ENCODE peak calls at places on chromosomes 4 and X, in nine cellular contexts. E, W, F, O, D, J, C, R and V are unnamed samples.

GRCh38 chrX:7330971-7331746 is 183.2 kb upstream of the PUDP start:
- DNase-seq in F (no peak), O (peak), R (no peak), C (no peak), E (no peak), J (no peak), D (no peak), W (no peak), V (no peak)

GRCh38 chr4:183721207-183722081 is 62.4 kb downstream of the TRAPPC11 start:
- DNase-seq in C (peak), E (no peak), R (no peak), D (peak), O (peak), J (no peak), W (peak), F (no peak), V (peak)

GRCh38 chrX:103656623-103657022 is 27.8 kb downstream of the TCEAL1 start:
- DNase-seq in D (no peak), C (no peak), J (no peak), R (no peak), F (no peak), W (no peak), E (no peak), O (no peak), V (no peak)

GRCh38 chrX:12581546-12581945 is 209.7 kb upstream of the PRPS2 start:
- DNase-seq in J (no peak), E (no peak), O (no peak), W (no peak), C (no peak), F (no peak), R (no peak), D (no peak), V (no peak)

GRCh38 chr4:78772526-78773084 is 3.5 kb upstream of the BMP2K start:
- DNase-seq in O (no peak), C (no peak), D (no peak), F (no peak), J (no peak), R (no peak), E (no peak), W (no peak), V (no peak)

GRCh38 chr4:139889194-139889762 is 223.7 kb downstream of the MGST2 start:
- DNase-seq in D (no peak), F (no peak), W (no peak), C (no peak), R (no peak), J (no peak), O (no peak), E (no peak), V (no peak)

GRCh38 chr4:124913237-124913636 is 200.7 kb upstream of the ANKRD50 start:
- DNase-seq in F (no peak), R (no peak), C (no peak), J (no peak), W (no peak), E (no peak), O (no peak), D (no peak), V (no peak)

GRCh38 chr4:7101692-7102515 is 34.0 kb upstream of the GRPEL1 start:
- DNase-seq in W (peak), J (no peak), D (peak), R (peak), C (peak), E (peak), O (peak), F (no peak), V (peak)

GRCh38 chrX:45360571-45360970 is 159.9 kb upstream of the DIPK2B start:
- DNase-seq in J (no peak), C (no peak), O (no peak), E (no peak), F (no peak), R (no peak), D (no peak), W (no peak), V (no peak)

GRCh38 chrX:70494441-70494840 is 49.8 kb downstream of the DLG3 start:
- DNase-seq in R (no peak), E (no peak), C (no peak), F (no peak), W (no peak), O (no peak), D (no peak), J (no peak), V (no peak)

GRCh38 chr4:162506253-162506652 is 342.5 kb upstream of the FSTL5 start:
- DNase-seq in J (no peak), F (no peak), O (no peak), C (no peak), E (no peak), W (no peak), D (no peak), R (no peak), V (no peak)

GRCh38 chrX:56920338-56920997 is 74.9 kb downstream of the SPIN3 start:
- DNase-seq in O (no peak), C (no peak), J (no peak), R (no peak), E (no peak), F (no peak), D (no peak), W (no peak), V (no peak)